ENCODE peak calls at places on chromosome 20, in four cellular contexts. One of them, this sample, is unnamed.

GRCh38 chr20:45345104-45345936 is 2.9 kb downstream of the SDC4 start:
- DNase-seq in T-helper 17 cell: no peak
- DNase-seq in activated naive CD4-positive, alpha-beta T cell treated with anti-CD3 and anti-CD28 coated beads, Interleukin-2, amount 50 U/mL, for 16 hours: no peak
- DNase-seq in stimulated activated CD4-positive, alpha-beta T cell treated with anti-CD3 and anti-CD28 coated beads, Interleukin-15, amount 100 ng/mL, for 24 hours: no peak
- DNase-seq in this sample: no peak

GRCh38 chr20:13930246-13930645 is 60.2 kb downstream of the SEL1L2 start:
- DNase-seq in T-helper 17 cell: no peak
- DNase-seq in activated naive CD4-positive, alpha-beta T cell treated with anti-CD3 and anti-CD28 coated beads, Interleukin-2, amount 50 U/mL, for 16 hours: no peak
- DNase-seq in stimulated activated CD4-positive, alpha-beta T cell treated with anti-CD3 and anti-CD28 coated beads, Interleukin-15, amount 100 ng/mL, for 24 hours: no peak
- DNase-seq in this sample: no peak

GRCh38 chr20:4512891-4513550 is 208.7 kb upstream of the PRND start:
- DNase-seq in stimulated activated CD4-positive, alpha-beta T cell treated with anti-CD3 and anti-CD28 coated beads, Interleukin-15, amount 100 ng/mL, for 24 hours: no peak
- DNase-seq in T-helper 17 cell: no peak
- DNase-seq in activated naive CD4-positive, alpha-beta T cell treated with anti-CD3 and anti-CD28 coated beads, Interleukin-2, amount 50 U/mL, for 16 hours: no peak
- DNase-seq in this sample: no peak

GRCh38 chr20:3000852-3001523 is 42.4 kb upstream of the GNRH2 start:
- DNase-seq in activated naive CD4-positive, alpha-beta T cell treated with anti-CD3 and anti-CD28 coated beads, Interleukin-2, amount 50 U/mL, for 16 hours: no peak
- DNase-seq in T-helper 17 cell: no peak
- DNase-seq in stimulated activated CD4-positive, alpha-beta T cell treated with anti-CD3 and anti-CD28 coated beads, Interleukin-15, amount 100 ng/mL, for 24 hours: no peak
- DNase-seq in this sample: no peak

GRCh38 chr20:10047427-10047826 is 12.6 kb downstream of the ANKEF1 start:
- DNase-seq in T-helper 17 cell: no peak
- DNase-seq in activated naive CD4-positive, alpha-beta T cell treated with anti-CD3 and anti-CD28 coated beads, Interleukin-2, amount 50 U/mL, for 16 hours: no peak
- DNase-seq in stimulated activated CD4-positive, alpha-beta T cell treated with anti-CD3 and anti-CD28 coated beads, Interleukin-15, amount 100 ng/mL, for 24 hours: no peak
- DNase-seq in this sample: no peak

GRCh38 chr20:58177799-58178198 is 50.7 kb downstream of the ANKRD60 start:
- DNase-seq in stimulated activated CD4-positive, alpha-beta T cell treated with anti-CD3 and anti-CD28 coated beads, Interleukin-15, amount 100 ng/mL, for 24 hours: no peak
- DNase-seq in activated naive CD4-positive, alpha-beta T cell treated with anti-CD3 and anti-CD28 coated beads, Interleukin-2, amount 50 U/mL, for 16 hours: no peak
- DNase-seq in T-helper 17 cell: no peak
- DNase-seq in this sample: no peak

GRCh38 chr20:5058873-5059272 is 57.6 kb upstream of the SLC23A2 start:
- DNase-seq in activated naive CD4-positive, alpha-beta T cell treated with anti-CD3 and anti-CD28 coated beads, Interleukin-2, amount 50 U/mL, for 16 hours: no peak
- DNase-seq in T-helper 17 cell: no peak
- DNase-seq in stimulated activated CD4-positive, alpha-beta T cell treated with anti-CD3 and anti-CD28 coated beads, Interleukin-15, amount 100 ng/mL, for 24 hours: no peak
- DNase-seq in this sample: no peak

GRCh38 chr20:50256577-50256976 is 65.9 kb downstream of the CEBPB start:
- DNase-seq in stimulated activated CD4-positive, alpha-beta T cell treated with anti-CD3 and anti-CD28 coated beads, Interleukin-15, amount 100 ng/mL, for 24 hours: no peak
- DNase-seq in T-helper 17 cell: no peak
- DNase-seq in activated naive CD4-positive, alpha-beta T cell treated with anti-CD3 and anti-CD28 coated beads, Interleukin-2, amount 50 U/mL, for 16 hours: no peak
- DNase-seq in this sample: peak

GRCh38 chr20:41456341-41456740 is 89.7 kb upstream of the EMILIN3 start:
- DNase-seq in activated naive CD4-positive, alpha-beta T cell treated with anti-CD3 and anti-CD28 coated beads, Interleukin-2, amount 50 U/mL, for 16 hours: no peak
- DNase-seq in T-helper 17 cell: no peak
- DNase-seq in stimulated activated CD4-positive, alpha-beta T cell treated with anti-CD3 and anti-CD28 coated beads, Interleukin-15, amount 100 ng/mL, for 24 hours: no peak
- DNase-seq in this sample: no peak

GRCh38 chr20:50221501-50222323 is 31.1 kb downstream of the CEBPB start:
- DNase-seq in activated naive CD4-positive, alpha-beta T cell treated with anti-CD3 and anti-CD28 coated beads, Interleukin-2, amount 50 U/mL, for 16 hours: no peak
- DNase-seq in T-helper 17 cell: no peak
- DNase-seq in stimulated activated CD4-positive, alpha-beta T cell treated with anti-CD3 and anti-CD28 coated beads, Interleukin-15, amount 100 ng/mL, for 24 hours: no peak
- DNase-seq in this sample: no peak

GRCh38 chr20:16292227-16292626 is 281.0 kb downstream of the KIF16B start:
- DNase-seq in stimulated activated CD4-positive, alpha-beta T cell treated with anti-CD3 and anti-CD28 coated beads, Interleukin-15, amount 100 ng/mL, for 24 hours: no peak
- DNase-seq in activated naive CD4-positive, alpha-beta T cell treated with anti-CD3 and anti-CD28 coated beads, Interleukin-2, amount 50 U/mL, for 16 hours: no peak
- DNase-seq in T-helper 17 cell: no peak
- DNase-seq in this sample: no peak

GRCh38 chr20:61292821-61293612 is 41.0 kb downstream of the CDH4 start:
- DNase-seq in stimulated activated CD4-positive, alpha-beta T cell treated with anti-CD3 and anti-CD28 coated beads, Interleukin-15, amount 100 ng/mL, for 24 hours: no peak
- DNase-seq in activated naive CD4-positive, alpha-beta T cell treated with anti-CD3 and anti-CD28 coated beads, Interleukin-2, amount 50 U/mL, for 16 hours: no peak
- DNase-seq in T-helper 17 cell: no peak
- DNase-seq in this sample: no peak

GRCh38 chr20:17621229-17621968 is 51.5 kb downstream of the DSTN start:
- DNase-seq in activated naive CD4-positive, alpha-beta T cell treated with anti-CD3 and anti-CD28 coated beads, Interleukin-2, amount 50 U/mL, for 16 hours: no peak
- DNase-seq in T-helper 17 cell: no peak
- DNase-seq in stimulated activated CD4-positive, alpha-beta T cell treated with anti-CD3 and anti-CD28 coated beads, Interleukin-15, amount 100 ng/mL, for 24 hours: no peak
- DNase-seq in this sample: no peak

GRCh38 chr20:34544109-34544793 is 14.3 kb upstream of the MAP1LC3A start:
- DNase-seq in stimulated activated CD4-positive, alpha-beta T cell treated with anti-CD3 and anti-CD28 coated beads, Interleukin-15, amount 100 ng/mL, for 24 hours: peak
- DNase-seq in T-helper 17 cell: no peak
- DNase-seq in activated naive CD4-positive, alpha-beta T cell treated with anti-CD3 and anti-CD28 coated beads, Interleukin-2, amount 50 U/mL, for 16 hours: peak
- DNase-seq in this sample: no peak

GRCh38 chr20:39874049-39874893 is 814.8 kb downstream of the MAFB start:
- DNase-seq in stimulated activated CD4-positive, alpha-beta T cell treated with anti-CD3 and anti-CD28 coated beads, Interleukin-15, amount 100 ng/mL, for 24 hours: peak
- DNase-seq in activated naive CD4-positive, alpha-beta T cell treated with anti-CD3 and anti-CD28 coated beads, Interleukin-2, amount 50 U/mL, for 16 hours: no peak
- DNase-seq in T-helper 17 cell: no peak
- DNase-seq in this sample: peak

GRCh38 chr20:59650418-59650817 is 46.1 kb downstream of the PHACTR3 start:
- DNase-seq in activated naive CD4-positive, alpha-beta T cell treated with anti-CD3 and anti-CD28 coated beads, Interleukin-2, amount 50 U/mL, for 16 hours: no peak
- DNase-seq in stimulated activated CD4-positive, alpha-beta T cell treated with anti-CD3 and anti-CD28 coated beads, Interleukin-15, amount 100 ng/mL, for 24 hours: no peak
- DNase-seq in T-helper 17 cell: no peak
- DNase-seq in this sample: no peak

GRCh38 chr20:45008521-45009049 is 42.3 kb downstream of the STK4 start:
- DNase-seq in activated naive CD4-positive, alpha-beta T cell treated with anti-CD3 and anti-CD28 coated beads, Interleukin-2, amount 50 U/mL, for 16 hours: no peak
- DNase-seq in stimulated activated CD4-positive, alpha-beta T cell treated with anti-CD3 and anti-CD28 coated beads, Interleukin-15, amount 100 ng/mL, for 24 hours: no peak
- DNase-seq in T-helper 17 cell: no peak
- DNase-seq in this sample: no peak

GRCh38 chr20:45174434-45175364 is at the start of gene PI3:
- DNase-seq in stimulated activated CD4-positive, alpha-beta T cell treated with anti-CD3 and anti-CD28 coated beads, Interleukin-15, amount 100 ng/mL, for 24 hours: no peak
- DNase-seq in activated naive CD4-positive, alpha-beta T cell treated with anti-CD3 and anti-CD28 coated beads, Interleukin-2, amount 50 U/mL, for 16 hours: no peak
- DNase-seq in T-helper 17 cell: no peak
- DNase-seq in this sample: no peak

GRCh38 chr20:25053207-25054132 is 4.5 kb downstream of the ACSS1 start:
- DNase-seq in T-helper 17 cell: no peak
- DNase-seq in activated naive CD4-positive, alpha-beta T cell treated with anti-CD3 and anti-CD28 coated beads, Interleukin-2, amount 50 U/mL, for 16 hours: no peak
- DNase-seq in stimulated activated CD4-positive, alpha-beta T cell treated with anti-CD3 and anti-CD28 coated beads, Interleukin-15, amount 100 ng/mL, for 24 hours: no peak
- DNase-seq in this sample: peak

GRCh38 chr20:56174416-56174815 is 74.1 kb upstream of the MC3R start:
- DNase-seq in stimulated activated CD4-positive, alpha-beta T cell treated with anti-CD3 and anti-CD28 coated beads, Interleukin-15, amount 100 ng/mL, for 24 hours: no peak
- DNase-seq in activated naive CD4-positive, alpha-beta T cell treated with anti-CD3 and anti-CD28 coated beads, Interleukin-2, amount 50 U/mL, for 16 hours: no peak
- DNase-seq in T-helper 17 cell: no peak
- DNase-seq in this sample: no peak

GRCh38 chr20:49699200-49699992 is 14.3 kb downstream of the B4GALT5 start:
- DNase-seq in stimulated activated CD4-positive, alpha-beta T cell treated with anti-CD3 and anti-CD28 coated beads, Interleukin-15, amount 100 ng/mL, for 24 hours: peak
- DNase-seq in activated naive CD4-positive, alpha-beta T cell treated with anti-CD3 and anti-CD28 coated beads, Interleukin-2, amount 50 U/mL, for 16 hours: peak
- DNase-seq in T-helper 17 cell: no peak
- DNase-seq in this sample: no peak

GRCh38 chr20:37781626-37782025 is 87.8 kb downstream of the CTNNBL1 start:
- DNase-seq in activated naive CD4-positive, alpha-beta T cell treated with anti-CD3 and anti-CD28 coated beads, Interleukin-2, amount 50 U/mL, for 16 hours: no peak
- DNase-seq in stimulated activated CD4-positive, alpha-beta T cell treated with anti-CD3 and anti-CD28 coated beads, Interleukin-15, amount 100 ng/mL, for 24 hours: no peak
- DNase-seq in T-helper 17 cell: no peak
- DNase-seq in this sample: no peak

GRCh38 chr20:63782051-63782471 is 42.5 kb downstream of the SLC2A4RG start:
- DNase-seq in stimulated activated CD4-positive, alpha-beta T cell treated with anti-CD3 and anti-CD28 coated beads, Interleukin-15, amount 100 ng/mL, for 24 hours: peak
- DNase-seq in T-helper 17 cell: peak
- DNase-seq in activated naive CD4-positive, alpha-beta T cell treated with anti-CD3 and anti-CD28 coated beads, Interleukin-2, amount 50 U/mL, for 16 hours: peak
- DNase-seq in this sample: no peak

GRCh38 chr20:57757767-57758166 is 48.0 kb upstream of the PMEPA1 start:
- DNase-seq in stimulated activated CD4-positive, alpha-beta T cell treated with anti-CD3 and anti-CD28 coated beads, Interleukin-15, amount 100 ng/mL, for 24 hours: no peak
- DNase-seq in activated naive CD4-positive, alpha-beta T cell treated with anti-CD3 and anti-CD28 coated beads, Interleukin-2, amount 50 U/mL, for 16 hours: no peak
- DNase-seq in T-helper 17 cell: no peak
- DNase-seq in this sample: no peak

GRCh38 chr20:50854512-50855249 is 59.8 kb downstream of the BCAS4 start:
- DNase-seq in activated naive CD4-positive, alpha-beta T cell treated with anti-CD3 and anti-CD28 coated beads, Interleukin-2, amount 50 U/mL, for 16 hours: no peak
- DNase-seq in T-helper 17 cell: no peak
- DNase-seq in stimulated activated CD4-positive, alpha-beta T cell treated with anti-CD3 and anti-CD28 coated beads, Interleukin-15, amount 100 ng/mL, for 24 hours: no peak
- DNase-seq in this sample: no peak

GRCh38 chr20:37406010-37406998 is 60.4 kb downstream of the SRC start:
- DNase-seq in activated naive CD4-positive, alpha-beta T cell treated with anti-CD3 and anti-CD28 coated beads, Interleukin-2, amount 50 U/mL, for 16 hours: peak
- DNase-seq in stimulated activated CD4-positive, alpha-beta T cell treated with anti-CD3 and anti-CD28 coated beads, Interleukin-15, amount 100 ng/mL, for 24 hours: peak
- DNase-seq in T-helper 17 cell: no peak
- DNase-seq in this sample: peak